ENCODE peak calls at places on chromosomes 13 and 19, in eight cellular contexts. R is fibroblast of lung; U is fibroblast of the aortic adventitia; T is spleen; Q is GM12864; W is esophagus muscularis mucosa; B is HepG2; P is CD4-positive, alpha-beta T cell. Y is an unnamed sample.

GRCh38 chr19:34057155-34057554 is 115.1 kb upstream of the LSM14A start:
- DNase-seq in R (no peak), U (no peak), T (no peak), Q (no peak), W (no peak), B (no peak), P (no peak), Y (no peak)

GRCh38 chr13:108681986-108682562 is 52.7 kb downstream of the MYO16 start:
- DNase-seq in R (peak; percentile 34), U (no peak), T (no peak), Q (no peak), W (no peak), B (no peak), P (no peak), Y (no peak)

GRCh38 chr13:107681611-107682010 is 533.7 kb downstream of the LIG4 start:
- DNase-seq in R (no peak), U (no peak), T (no peak), Q (no peak), W (no peak), B (no peak), P (no peak), Y (no peak)

GRCh38 chr19:21823224-21823623 is 12.8 kb downstream of the ZNF43 start:
- DNase-seq in R (no peak), U (no peak), T (no peak), Q (no peak), W (no peak), B (no peak), P (no peak), Y (no peak)

GRCh38 chr19:35090160-35090794 is 25.3 kb upstream of the FXYD3 start:
- DNase-seq in R (peak; percentile 44), U (peak; percentile 64), T (no peak), Q (no peak), W (no peak), B (peak; percentile 54), P (peak; percentile 14), Y (peak; percentile 50)

GRCh38 chr13:66803759-66804456 is 426.2 kb downstream of the PCDH9 start:
- DNase-seq in R (no peak), U (no peak), T (no peak), Q (no peak), W (no peak), B (no peak), P (no peak), Y (no peak)

GRCh38 chr19:58338825-58339558 is 12.2 kb downstream of the ZSCAN22 start:
- DNase-seq in R (peak; percentile 17), U (no peak), T (no peak), Q (no peak), W (no peak), B (no peak), P (no peak), Y (no peak)

GRCh38 chr13:109427695-109428094 is 358.7 kb downstream of the IRS2 start:
- DNase-seq in R (no peak), U (no peak), T (no peak), Q (no peak), W (no peak), B (no peak), P (no peak), Y (no peak)

GRCh38 chr19:7904074-7905020 is 670 bp downstream of the MAP2K7 start:
- DNase-seq in R (no peak), U (no peak), T (peak; percentile 94), Q (no peak), W (no peak), B (no peak), P (peak; percentile 51), Y (no peak)

GRCh38 chr13:24683833-24684599 is 3.8 kb downstream of the ATP12A start:
- DNase-seq in R (no peak), U (peak; percentile 29), T (peak; percentile 86), Q (peak; percentile 22), W (no peak), B (peak; percentile 43), P (peak; percentile 47), Y (no peak)

GRCh38 chr13:19634129-19634740 is 776 bp downstream of the MPHOSPH8 start:
- DNase-seq in R (peak; percentile 54), U (peak; percentile 59), T (no peak), Q (no peak), W (no peak), B (peak; percentile 18), P (no peak), Y (no peak)

DNA sequence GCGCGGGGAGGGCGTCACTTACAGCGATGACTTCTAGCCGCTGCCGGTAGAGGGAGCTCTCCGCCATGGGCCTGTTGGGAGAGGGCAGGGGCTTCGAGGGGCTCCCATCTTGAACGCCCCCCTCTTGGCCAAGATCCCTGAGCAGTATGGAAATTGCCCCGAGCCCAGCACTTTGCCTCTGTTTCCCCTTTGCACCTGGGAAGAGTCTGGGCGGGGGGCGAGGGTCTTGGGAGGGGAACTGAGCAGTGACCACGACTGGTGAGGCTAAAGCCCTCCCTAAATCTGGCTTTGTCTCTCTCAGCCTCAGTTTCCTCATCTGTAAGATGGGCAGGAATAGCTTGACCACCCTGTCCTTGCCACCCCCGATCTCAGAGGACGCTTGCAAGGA is 2.8 kb downstream of the PALM3 start:
- DNase-seq in R (no peak), U (no peak), T (no peak), Q (no peak), W (no peak), B (no peak), P (peak; percentile 37), Y (no peak)
- TF ChIP-seq CTCF in R (peak; percentile 66), U (peak; percentile 70), T (peak; percentile 47), Q (peak; percentile 88), W (peak; percentile 41), B (peak; percentile 68), P (peak; percentile 72), Y (peak; percentile 27)

DNA sequence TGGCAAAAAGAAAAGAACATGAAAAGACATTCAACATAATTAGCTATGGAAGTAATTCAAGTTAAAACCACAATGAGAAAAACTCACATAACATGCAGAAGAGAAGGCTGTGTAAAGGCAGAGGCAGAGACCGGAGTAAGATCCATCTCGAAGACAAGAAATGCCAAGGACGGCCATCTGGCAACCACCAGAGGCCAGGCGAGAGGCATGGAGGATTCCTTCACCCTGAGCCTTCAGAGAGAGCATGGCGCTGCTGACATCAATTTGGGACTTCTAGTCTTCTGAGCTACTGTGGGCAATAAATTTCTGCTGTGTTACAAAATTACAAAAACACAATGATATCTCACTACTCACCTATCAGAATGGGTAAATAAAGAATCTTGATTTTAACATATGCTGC is 381.0 kb downstream of the TSHZ3 start:
- DNase-seq in R (no peak), U (peak; percentile 2), T (no peak), Q (no peak), W (peak; percentile 64), B (no peak), P (no peak), Y (no peak)
- TF ChIP-seq CTCF in R (no peak), U (peak; percentile 23), T (no peak), Q (no peak), W (no peak), B (no peak), P (no peak), Y (no peak)

DNA sequence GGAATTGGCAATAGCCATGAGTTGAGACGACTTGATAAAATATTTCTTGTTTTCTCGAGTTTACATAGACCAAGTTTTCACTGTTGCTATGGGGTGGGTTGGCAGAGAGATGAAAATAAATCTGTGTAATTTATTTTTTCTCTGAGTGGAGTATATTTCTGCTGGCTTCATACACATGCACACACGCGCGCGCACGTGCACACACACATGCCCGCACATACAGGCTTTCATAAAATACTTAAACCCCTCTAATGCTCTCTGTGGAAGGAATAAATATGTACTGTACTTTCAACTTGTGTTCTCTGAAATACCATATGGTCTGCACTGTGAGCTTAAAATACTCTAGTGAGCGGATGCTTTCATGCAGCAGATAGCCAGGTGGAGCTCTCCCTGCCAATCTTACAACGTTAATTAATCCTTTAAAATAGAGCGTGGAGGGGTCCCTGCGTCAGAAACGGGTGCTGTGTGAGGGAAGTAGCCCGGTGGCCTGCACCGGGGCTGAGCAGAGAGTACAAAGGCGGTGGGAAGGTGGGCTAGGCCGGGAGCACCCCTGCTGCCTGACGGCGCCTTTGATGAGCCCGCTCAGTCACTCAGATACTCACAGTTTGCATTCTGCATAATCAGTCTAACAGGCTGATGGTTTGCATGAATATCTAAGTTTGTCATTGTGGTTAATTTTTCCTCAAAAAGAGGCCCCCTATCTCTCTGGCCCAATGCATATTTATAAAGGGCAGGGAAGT is 44.1 kb downstream of the CCNE1 start:
- DNase-seq in R (no peak), U (no peak), T (no peak), Q (no peak), W (no peak), B (no peak), P (no peak), Y (no peak)
- TF ChIP-seq CTCF in R (no peak), U (no peak), T (no peak), Q (no peak), W (no peak), B (no peak), P (no peak), Y (no peak)

GRCh38 chr19:3514930-3515329 is 8.8 kb downstream of the FZR1 start:
- DNase-seq in R (no peak), U (no peak), T (no peak), Q (no peak), W (no peak), B (no peak), P (no peak), Y (no peak)

GRCh38 chr19:3512562-3512961 is 6.5 kb downstream of the FZR1 start:
- DNase-seq in R (no peak), U (no peak), T (no peak), Q (no peak), W (no peak), B (no peak), P (no peak), Y (no peak)

GRCh38 chr19:3515891-3516422 is 9.8 kb downstream of the FZR1 start:
- DNase-seq in R (peak; percentile 60), U (peak; percentile 21), T (no peak), Q (no peak), W (no peak), B (no peak), P (no peak), Y (no peak)

GRCh38 chr19:3511506-3512251 is 5.6 kb downstream of the FZR1 start:
- DNase-seq in R (no peak), U (no peak), T (no peak), Q (no peak), W (no peak), B (no peak), P (no peak), Y (no peak)

GRCh38 chr19:3513198-3514140 is 7.4 kb downstream of the FZR1 start:
- DNase-seq in R (no peak), U (no peak), T (no peak), Q (no peak), W (no peak), B (no peak), P (no peak), Y (no peak)
- TF ChIP-seq CTCF in R (no peak), U (no peak), T (no peak), Q (no peak), W (no peak), B (no peak), P (no peak), Y (no peak)

DNA sequence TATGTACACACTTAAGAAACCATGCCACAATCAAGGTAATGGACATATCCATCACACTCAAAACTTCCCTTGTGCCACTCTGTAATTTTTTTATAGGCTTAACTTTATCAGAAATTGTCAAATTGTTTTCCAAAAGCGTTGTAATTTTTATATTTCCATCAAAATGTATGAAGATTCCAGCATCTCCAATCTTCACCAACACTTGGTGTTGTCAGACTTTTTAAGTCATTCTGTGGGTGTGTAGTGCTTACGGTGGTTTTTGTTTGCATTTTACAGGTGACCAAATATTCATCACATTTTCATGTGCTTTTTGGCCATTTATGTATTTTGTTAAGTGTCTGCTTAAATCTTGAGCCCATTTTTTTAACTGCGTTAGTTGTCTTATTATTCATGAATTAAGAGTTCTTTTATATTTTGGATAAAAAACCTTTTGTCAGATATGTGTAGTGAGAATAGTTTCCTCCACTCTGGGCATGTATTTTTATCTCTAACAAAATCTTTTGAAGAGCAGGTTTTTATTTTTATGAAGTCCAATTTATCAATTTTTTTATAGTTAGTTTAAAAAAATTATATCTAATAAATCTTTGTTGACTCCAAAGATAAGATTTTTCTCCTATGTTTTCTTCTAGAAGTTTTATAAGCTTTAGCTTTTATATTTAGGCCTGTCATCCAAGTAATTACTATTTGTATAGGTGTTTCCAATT is 4.6 kb upstream of the ZNF45 start:
- DNase-seq in R (no peak), U (no peak), T (no peak), Q (no peak), W (no peak), B (no peak), P (no peak), Y (no peak)
- TF ChIP-seq CTCF in R (no peak), U (no peak), T (no peak), Q (no peak), W (no peak), B (no peak), P (no peak), Y (no peak)